ENCODE peak calls at places on chromosome 5, in five cellular contexts. N is HuH-7; E is fibroblast of lung; U is fibroblast of villous mesenchyme; C is stimulated activated CD4-positive, alpha-beta T cell treated with anti-CD3 and anti-CD28 coated beads, Interleukin-1b, Interleukin-23, amount 100 ng/mL, for 48 hours. V is an unnamed sample.

GRCh38 chr5:157820593-157821252 is 38.2 kb downstream of the CLINT1 start:
- DNase-seq in U (peak), E (peak), N (peak), C (no peak), V (no peak)

GRCh38 chr5:150570333-150570732 is 62.4 kb downstream of the NDST1 start:
- DNase-seq in E (no peak), C (no peak), N (no peak), U (no peak), V (no peak)

GRCh38 chr5:167576928-167577327 is 714.5 kb upstream of the WWC1 start:
- DNase-seq in N (no peak), U (no peak), C (no peak), E (peak), V (no peak)

GRCh38 chr5:72523960-72524582 is 16.9 kb upstream of the ZNF366 start:
- DNase-seq in C (no peak), N (no peak), E (peak), U (peak), V (no peak)

GRCh38 chr5:33257807-33258491 is 182.8 kb upstream of the TARS1 start:
- DNase-seq in E (peak), C (no peak), N (no peak), U (peak), V (no peak)

GRCh38 chr5:127785098-127785927 is 82.1 kb downstream of the CCDC192 start:
- DNase-seq in N (no peak), E (peak), U (peak), C (peak), V (no peak)

GRCh38 chr5:38783011-38783551 is 62.7 kb upstream of the OSMR start:
- DNase-seq in C (no peak), N (peak), E (peak), U (peak), V (no peak)

GRCh38 chr5:90096415-90097081 is 313.0 kb downstream of the CETN3 start:
- DNase-seq in N (no peak), U (peak), C (peak), E (peak), V (no peak)

GRCh38 chr5:171661146-171661545 is 124.5 kb upstream of the SMIM23 start:
- DNase-seq in C (no peak), U (no peak), E (no peak), N (no peak), V (no peak)

GRCh38 chr5:138869763-138870500 is 5.2 kb downstream of the LRRTM2 start:
- DNase-seq in E (peak), N (no peak), C (no peak), U (peak), V (no peak)

V was measured in DND-41.